ENCODE peak calls at places on chromosomes 4 and X, in five cellular contexts. R is Peyer's patch, K is type B pancreatic cell, J is AG04449, G is endothelial cell. B is an unnamed sample.

GRCh38 chr4:36414248-36414647 is 132.8 kb downstream of the DTHD1 start:
- DNase-seq in R (no peak), K (no peak), J (no peak), G (no peak), B (no peak)

GRCh38 chr4:37675587-37676290 is 10.4 kb downstream of the RELL1 start:
- DNase-seq in R (peak), K (no peak), J (no peak), G (no peak), B (no peak)

GRCh38 chr4:53321151-53321987 is 44.5 kb downstream of the SCFD2 start:
- DNase-seq in R (no peak), K (no peak), J (peak), G (no peak), B (no peak)

GRCh38 chrX:8730812-8731578 is 942 bp downstream of the ANOS1 start:
- DNase-seq in R (no peak), K (no peak), J (no peak), G (peak), B (peak)

GRCh38 chr4:107131295-107131694 is 95.2 kb upstream of the DKK2 start:
- DNase-seq in R (no peak), K (no peak), J (no peak), G (no peak), B (no peak)

GRCh38 chrX:20028588-20028987 is 37.7 kb upstream of the BCLAF3 start:
- DNase-seq in R (no peak), K (no peak), J (no peak), G (no peak), B (no peak)

GRCh38 chrX:43750248-43750676 is 94.2 kb downstream of the MAOA start:
- DNase-seq in R (peak), K (no peak), J (no peak), G (peak), B (no peak)

GRCh38 chr4:10701702-10702460 is 17.3 kb upstream of the CLNK start:
- DNase-seq in R (no peak), K (no peak), J (no peak), G (no peak), B (no peak)

GRCh38 chrX:721354-721753 is 90.8 kb downstream of the SHOX start:
- DNase-seq in R (no peak), K (no peak), J (no peak), G (no peak), B (no peak)

DNA sequence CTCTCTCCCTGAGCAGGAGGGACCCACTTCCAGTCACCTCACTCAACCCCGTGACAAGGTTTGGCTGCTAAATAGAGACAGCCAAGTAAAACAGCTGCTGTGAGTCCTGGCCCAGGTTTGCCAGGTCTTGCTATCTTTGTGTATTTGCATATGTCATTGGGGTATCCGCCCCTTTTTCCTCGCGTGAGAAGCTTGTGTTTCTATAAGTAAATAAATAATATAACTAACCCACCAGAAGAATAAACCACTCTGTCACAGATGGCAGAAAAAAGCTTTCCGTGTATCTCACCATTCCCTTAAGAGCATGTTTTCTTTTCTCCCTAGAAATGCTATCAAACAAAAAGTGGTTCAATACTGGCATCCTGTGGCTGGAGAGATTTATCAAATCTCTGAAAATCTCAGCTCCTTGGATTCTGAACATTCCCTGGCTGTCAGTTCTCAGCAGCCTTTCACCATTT is 66.8 kb downstream of the SLC7A11 start:
- DNase-seq in R (no peak), K (no peak), J (no peak), G (no peak), B (no peak)
- TF ChIP-seq CTCF in R (peak), K (no peak), J (no peak), G (no peak), B (no peak)

DNA sequence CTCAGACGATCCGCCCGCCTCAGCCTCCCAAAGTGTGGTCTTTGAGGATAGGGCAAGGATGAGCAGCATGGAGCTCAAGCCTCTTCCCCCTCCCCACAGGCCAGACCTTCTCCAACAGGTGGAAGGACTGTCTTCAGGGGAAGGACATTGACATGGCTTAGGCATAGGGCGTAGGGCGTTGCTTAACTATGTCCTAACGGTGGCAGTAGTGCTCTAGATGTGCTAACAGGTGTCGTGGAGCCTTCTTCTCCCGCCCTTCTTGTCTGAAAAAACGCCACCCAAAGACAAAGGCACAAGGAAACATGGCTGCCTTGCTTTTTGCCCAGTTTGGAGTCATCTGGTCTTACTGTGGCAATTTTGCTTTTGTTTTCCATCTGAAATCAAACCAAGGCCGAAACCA is 219.8 kb downstream of the OR13H1 start:
- DNase-seq in R (peak), K (no peak), J (no peak), G (no peak), B (no peak)
- TF ChIP-seq CTCF in R (peak), K (no peak), J (no peak), G (no peak), B (no peak)

DNA sequence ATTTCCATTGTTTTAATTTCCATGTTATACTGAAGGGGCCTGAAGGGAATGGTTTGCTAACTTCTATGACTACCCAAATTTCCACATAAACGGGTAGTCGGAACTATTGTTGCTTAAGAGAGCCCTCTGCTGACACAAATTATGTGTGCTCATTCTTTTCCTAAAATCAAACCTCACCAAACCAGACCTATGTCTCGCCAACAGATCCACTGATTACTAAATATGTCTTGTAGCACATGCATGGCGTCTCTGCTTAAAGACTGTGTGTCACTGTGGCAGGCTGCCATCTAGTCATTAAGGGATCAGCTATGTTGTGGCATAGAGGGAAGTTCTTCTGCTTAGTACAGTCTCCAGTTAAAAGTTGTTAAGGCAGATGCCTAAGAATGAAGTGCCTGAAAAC is 25.1 kb downstream of the PIR start:
- DNase-seq in R (no peak), K (no peak), J (no peak), G (no peak), B (no peak)
- TF ChIP-seq CTCF in R (peak), K (peak), J (no peak), G (no peak), B (peak)

GRCh38 chrX:135688137-135688536 is 25.3 kb upstream of the CT45A1 start:
- DNase-seq in R (no peak), K (no peak), J (no peak), G (peak), B (no peak)
- TF ChIP-seq CTCF in R (no peak), K (peak), J (peak), G (no peak), B (no peak)

GRCh38 chr4:118883861-118884260 is 4.8 kb upstream of the SYNPO2 start:
- DNase-seq in R (no peak), K (no peak), J (no peak), G (no peak), B (no peak)
- TF ChIP-seq CTCF in R (peak), K (peak), J (peak), G (no peak), B (no peak)

GRCh38 chr4:147528054-147528453 is 47.2 kb downstream of the EDNRA start:
- DNase-seq in R (no peak), K (no peak), J (no peak), G (no peak), B (no peak)

GRCh38 chr4:147525494-147526271 is 44.8 kb downstream of the EDNRA start:
- DNase-seq in R (no peak), K (no peak), J (no peak), G (no peak), B (no peak)

GRCh38 chr4:147530723-147531122 is 49.8 kb downstream of the EDNRA start:
- DNase-seq in R (no peak), K (no peak), J (no peak), G (no peak), B (no peak)

GRCh38 chr4:147530153-147530552 is 49.3 kb downstream of the EDNRA start:
- DNase-seq in R (no peak), K (no peak), J (no peak), G (no peak), B (no peak)

GRCh38 chr4:147526272-147526654 is 45.4 kb downstream of the EDNRA start:
- DNase-seq in R (no peak), K (no peak), J (no peak), G (no peak), B (no peak)
- TF ChIP-seq CTCF in R (no peak), K (no peak), J (no peak), G (no peak), B (no peak)

GRCh38 chr4:97500423-97500822 is 642.9 kb downstream of the STPG2 start:
- DNase-seq in R (no peak), K (no peak), J (no peak), G (no peak), B (no peak)

GRCh38 chr4:97496298-97496873 is 646.9 kb downstream of the STPG2 start:
- DNase-seq in R (no peak), K (no peak), J (no peak), G (no peak), B (no peak)

GRCh38 chr4:97504713-97505112 is 638.6 kb downstream of the STPG2 start:
- DNase-seq in R (no peak), K (no peak), J (no peak), G (no peak), B (no peak)

GRCh38 chr4:97493815-97494518 is 649.3 kb downstream of the STPG2 start:
- DNase-seq in R (no peak), K (no peak), J (no peak), G (no peak), B (no peak)

DNA sequence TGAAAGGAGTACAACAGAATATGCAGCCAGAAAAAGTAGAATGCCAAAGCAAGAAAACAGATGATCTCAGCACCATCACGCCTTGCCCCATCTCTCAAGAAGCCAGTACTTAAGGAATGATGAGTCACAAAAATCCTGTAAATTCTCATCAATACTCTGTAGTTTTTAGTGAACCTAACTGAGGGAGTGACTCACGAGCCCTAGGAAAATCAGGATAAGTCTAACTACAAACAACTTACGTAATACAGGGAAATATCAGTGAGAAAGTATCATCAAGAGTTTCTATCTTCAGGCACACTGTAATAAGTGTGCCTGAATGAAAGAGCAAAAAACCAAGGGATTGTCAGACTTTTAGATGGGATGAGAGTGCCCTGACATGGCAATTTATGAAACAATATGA is 644.4 kb downstream of the STPG2 start:
- DNase-seq in R (no peak), K (no peak), J (no peak), G (no peak), B (no peak)
- TF ChIP-seq CTCF in R (no peak), K (no peak), J (no peak), G (no peak), B (no peak)

GRCh38 chr4:25535278-25535677 is 120.4 kb upstream of the SLC34A2 start:
- DNase-seq in R (no peak), K (no peak), J (no peak), G (no peak), B (no peak)

GRCh38 chr4:25532579-25532978 is 123.1 kb upstream of the SLC34A2 start:
- DNase-seq in R (no peak), K (no peak), J (no peak), G (no peak), B (no peak)

GRCh38 chr4:25533237-25533636 is 122.4 kb upstream of the SLC34A2 start:
- DNase-seq in R (no peak), K (no peak), J (no peak), G (no peak), B (no peak)

GRCh38 chr4:25528391-25528790 is 127.3 kb upstream of the SLC34A2 start:
- DNase-seq in R (no peak), K (no peak), J (no peak), G (no peak), B (no peak)

GRCh38 chr4:25531272-25531671 is 124.4 kb upstream of the SLC34A2 start:
- DNase-seq in R (no peak), K (no peak), J (no peak), G (no peak), B (no peak)
- TF ChIP-seq CTCF in R (peak), K (peak), J (peak), G (peak), B (peak)

GRCh38 chr4:183722738-183723560 is 63.9 kb downstream of the TRAPPC11 start:
- DNase-seq in R (peak), K (peak), J (no peak), G (peak), B (peak)
- TF ChIP-seq CTCF in R (peak), K (no peak), J (no peak), G (no peak), B (no peak)

GRCh38 chrX:73401591-73402266 is 45.1 kb upstream of the CDX4 start:
- DNase-seq in R (no peak), K (no peak), J (no peak), G (no peak), B (no peak)
- TF ChIP-seq CTCF in R (no peak), K (no peak), J (no peak), G (no peak), B (no peak)